ENCODE peak calls at places on chromosomes 7 and 10, in five cellular contexts. F is kidney; Y is CD8-positive, alpha-beta T cell; X is CD4-positive, alpha-beta T cell; T is AG09309. G is an unnamed sample.
A peak's percentile ranks its signal among the peaks of the same experiment; 100 is the strongest.

GRCh38 chr7:90574136-90574819 is 21.8 kb upstream of the CDK14 start:
- DNase-seq in F (no peak), Y (no peak), X (no peak), T (no peak), G (no peak)

GRCh38 chr7:157663061-157663863 is 326.5 kb downstream of the DNAJB6 start:
- DNase-seq in F (peak; percentile 54), Y (no peak), X (no peak), T (no peak), G (peak; percentile 60)

GRCh38 chr10:22622242-22622806 is 92.1 kb downstream of the PIP4K2A start:
- DNase-seq in F (peak; percentile 65), Y (no peak), X (no peak), T (no peak), G (no peak)

GRCh38 chr7:18123508-18124239 is 96.0 kb upstream of the PRPS1L1 start:
- DNase-seq in F (no peak), Y (no peak), X (no peak), T (no peak), G (no peak)

GRCh38 chr10:104318810-104319684 is 19.2 kb downstream of the ITPRIP start:
- DNase-seq in F (peak; percentile 59), Y (no peak), X (no peak), T (no peak), G (no peak)

GRCh38 chr10:38047666-38048065 is 37.2 kb downstream of the ZNF33A start:
- DNase-seq in F (no peak), Y (no peak), X (no peak), T (peak; percentile 11), G (no peak)

GRCh38 chr10:70343312-70343711 is 39.1 kb downstream of the LRRC20 start:
- DNase-seq in F (no peak), Y (no peak), X (no peak), T (no peak), G (no peak)

GRCh38 chr7:129780257-129781127 is 169.0 kb downstream of the NRF1 start:
- DNase-seq in F (peak; percentile 94), Y (peak; percentile 71), X (peak; percentile 41), T (no peak), G (peak; percentile 75)

GRCh38 chr10:31358688-31359330 is 39.8 kb downstream of the ZEB1 start:
- DNase-seq in F (no peak), Y (no peak), X (no peak), T (no peak), G (no peak)

GRCh38 chr10:72601144-72601543 is 24.7 kb downstream of the MICU1 start:
- DNase-seq in F (no peak), Y (no peak), X (no peak), T (no peak), G (no peak)

GRCh38 chr7:95915731-95916130 is 143.4 kb downstream of the DYNC1I1 start:
- DNase-seq in F (no peak), Y (no peak), X (no peak), T (no peak), G (no peak)

GRCh38 chr7:4951903-4952636 is 6.9 kb downstream of the MMD2 start:
- DNase-seq in F (no peak), Y (no peak), X (no peak), T (no peak), G (no peak)

GRCh38 chr7:51471199-51472016 is 154.8 kb upstream of the COBL start:
- DNase-seq in F (no peak), Y (no peak), X (no peak), T (no peak), G (no peak)

GRCh38 chr7:102830206-102830605 is 81.4 kb downstream of the FAM185A start:
- DNase-seq in F (no peak), Y (no peak), X (no peak), T (no peak), G (no peak)

GRCh38 chr7:103752995-103753394 is 236.5 kb downstream of the RELN start:
- DNase-seq in F (no peak), Y (no peak), X (no peak), T (no peak), G (no peak)

GRCh38 chr7:4880218-4880617 is 3.3 kb downstream of the RADIL start:
- DNase-seq in F (no peak), Y (no peak), X (no peak), T (no peak), G (no peak)

GRCh38 chr7:2830609-2831376 is 13.3 kb downstream of the GNA12 start:
- DNase-seq in F (no peak), Y (no peak), X (no peak), T (no peak), G (no peak)

GRCh38 chr10:7193369-7193768 is 217.5 kb downstream of the SFMBT2 start:
- DNase-seq in F (no peak), Y (peak; percentile 25), X (no peak), T (no peak), G (no peak)

GRCh38 chr7:43791665-43792064 is 33.2 kb downstream of the BLVRA start:
- DNase-seq in F (no peak), Y (no peak), X (no peak), T (no peak), G (no peak)

GRCh38 chr7:94223375-94224084 is 171.2 kb upstream of the COL1A2 start:
- DNase-seq in F (no peak), Y (no peak), X (no peak), T (no peak), G (no peak)

GRCh38 chr7:121634356-121634755 is 238.2 kb upstream of the FAM3C start:
- DNase-seq in F (no peak), Y (no peak), X (no peak), T (no peak), G (no peak)

DNA sequence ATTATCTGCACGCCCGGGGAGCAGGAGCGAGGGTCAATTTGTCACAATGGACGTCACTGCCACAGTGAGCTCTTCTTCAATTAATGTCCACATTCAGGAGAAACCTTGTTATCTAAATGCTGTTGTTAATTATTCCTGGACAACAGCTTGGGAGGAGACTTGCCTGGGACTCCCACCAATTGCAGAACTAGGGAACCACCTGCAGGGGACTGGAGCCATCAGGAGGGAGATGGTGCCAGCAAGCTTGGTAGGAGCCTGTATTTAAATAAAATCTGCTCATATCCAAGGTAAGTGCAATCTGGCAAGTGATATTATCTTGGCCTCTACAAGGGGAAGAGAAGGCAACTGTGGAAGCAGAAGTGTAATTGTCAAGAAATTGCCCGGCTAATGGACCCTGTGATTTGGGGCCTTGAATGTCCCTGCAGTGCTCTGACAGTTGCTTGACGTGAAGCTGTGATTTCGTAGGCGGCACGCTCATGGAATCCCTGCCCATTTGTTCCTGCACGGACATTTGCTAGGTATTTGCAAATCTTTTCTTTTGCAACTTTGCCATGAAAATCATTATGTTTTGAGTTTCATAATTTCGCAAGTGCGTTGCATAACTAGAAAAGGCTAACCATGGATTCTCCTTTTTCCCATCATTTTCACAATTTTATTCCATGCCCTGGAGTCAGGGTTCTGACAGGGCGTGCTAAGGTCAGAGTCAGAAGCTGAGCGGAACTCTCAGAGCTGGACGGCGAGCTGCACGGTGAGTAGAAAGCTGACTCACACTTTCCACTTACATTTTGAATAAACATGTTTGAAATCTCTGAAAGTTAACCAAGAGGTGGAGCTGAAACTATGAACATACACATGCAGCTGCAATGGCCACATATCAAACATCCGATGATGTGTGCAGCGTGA is 84.8 kb upstream of the TCERG1L start:
- DNase-seq in F (no peak), Y (no peak), X (no peak), T (no peak), G (no peak)
- TF ChIP-seq CTCF in F (no peak), Y (no peak), X (no peak), T (no peak), G (no peak)

GRCh38 chr10:86023931-86024554 is 342.6 kb downstream of the GRID1 start:
- DNase-seq in F (no peak), Y (no peak), X (no peak), T (no peak), G (no peak)

GRCh38 chr10:86023336-86023735 is 343.3 kb downstream of the GRID1 start:
- DNase-seq in F (no peak), Y (no peak), X (no peak), T (no peak), G (no peak)

GRCh38 chr10:86025509-86025908 is 341.1 kb downstream of the GRID1 start:
- DNase-seq in F (no peak), Y (no peak), X (no peak), T (no peak), G (no peak)

GRCh38 chr10:86022906-86023305 is 343.7 kb downstream of the GRID1 start:
- DNase-seq in F (no peak), Y (no peak), X (no peak), T (no peak), G (no peak)

DNA sequence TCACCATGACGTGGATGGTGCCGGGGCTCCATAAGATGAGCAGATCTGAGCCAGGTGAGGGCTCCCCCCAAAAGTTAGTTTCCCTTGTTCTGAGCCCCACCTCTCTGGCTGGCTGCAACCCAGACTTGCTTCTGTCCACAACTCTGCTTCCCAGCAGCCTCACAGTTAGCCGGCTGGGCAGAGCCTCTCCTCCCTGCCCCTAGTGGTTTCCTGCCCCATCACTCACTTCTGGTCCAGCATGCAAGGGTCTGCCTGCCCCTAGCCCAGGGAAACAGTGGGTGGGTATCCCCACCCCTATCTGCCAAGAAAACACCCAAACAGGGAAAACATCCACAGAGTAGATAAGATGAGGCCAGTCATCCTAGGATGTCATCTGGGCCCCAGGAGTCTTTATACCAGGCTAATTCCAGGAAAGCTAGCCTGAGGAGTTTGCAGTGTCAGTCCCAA is 342.0 kb downstream of the GRID1 start:
- DNase-seq in F (no peak), Y (no peak), X (no peak), T (no peak), G (no peak)
- TF ChIP-seq CTCF in F (no peak), Y (no peak), X (no peak), T (no peak), G (no peak)

GRCh38 chr10:91909178-91909677 is at the start of gene FGFBP3:
- DNase-seq in F (no peak), Y (peak; percentile 23), X (no peak), T (no peak), G (peak; percentile 73)

GRCh38 chr10:91907033-91907594 is 2.2 kb downstream of the FGFBP3 start:
- DNase-seq in F (no peak), Y (no peak), X (no peak), T (no peak), G (no peak)

GRCh38 chr10:91910467-91910866 is 1.2 kb upstream of the FGFBP3 start:
- DNase-seq in F (no peak), Y (no peak), X (no peak), T (no peak), G (no peak)

GRCh38 chr10:91907914-91908357 is 1.4 kb downstream of the FGFBP3 start:
- DNase-seq in F (peak; percentile 77), Y (no peak), X (no peak), T (no peak), G (peak; percentile 48)

GRCh38 chr10:91908358-91909177 is 718 bp downstream of the FGFBP3 start:
- DNase-seq in F (peak; percentile 93), Y (peak; percentile 70), X (peak; percentile 58), T (no peak), G (peak; percentile 71)
- TF ChIP-seq CTCF in F (peak; percentile 43), Y (peak; percentile 52), X (peak; percentile 55), T (peak; percentile 40), G (no peak)

DNA sequence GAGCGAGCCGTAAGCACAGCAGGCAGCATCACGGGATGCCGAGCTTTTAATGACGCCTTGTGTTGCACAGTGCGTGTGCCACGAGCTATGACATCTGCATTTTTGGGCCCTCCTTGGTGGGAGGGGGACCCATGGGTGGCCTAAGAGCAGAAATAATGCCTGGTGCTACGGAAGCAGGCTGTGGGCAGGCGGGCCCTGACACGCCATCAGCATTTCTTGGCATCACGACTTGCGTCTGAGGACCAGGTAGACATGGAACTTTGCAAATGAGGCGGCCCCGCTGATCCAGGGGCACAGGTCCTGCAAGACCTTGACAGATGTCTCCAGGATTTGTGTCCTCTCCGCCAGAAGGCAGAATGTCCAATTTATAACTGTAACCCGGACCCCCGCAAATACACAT is 117.8 kb upstream of the RNF32 start:
- DNase-seq in F (no peak), Y (no peak), X (no peak), T (no peak), G (no peak)
- TF ChIP-seq CTCF in F (no peak), Y (no peak), X (no peak), T (no peak), G (no peak)